ENCODE peak calls at places on chromosomes 5 and 9, in five cellular contexts. U is tibial artery; Q is A673; T is lung; M is CD8-positive, alpha-beta T cell. B is an unnamed sample. For H3K27me3 and H3K4me1, the result is how much of the 10 kb centered on the place peaks cover.

GRCh38 chr5:144139586-144139985 is 30.9 kb downstream of the YIPF5 start:
- DNase-seq in U (no peak), Q (peak), T (no peak), M (no peak), B (no peak)

GRCh38 chr9:33510264-33511183 is 13.5 kb upstream of the ANKRD18B start:
- DNase-seq in U (peak), Q (peak), T (peak), M (peak), B (peak)

GRCh38 chr9:97993000-97993399 is 9.9 kb downstream of the ANP32B start:
- DNase-seq in U (no peak), Q (no peak), T (no peak), M (no peak), B (no peak)

GRCh38 chr9:113622600-113623400 is 159.3 kb downstream of the RGS3 start:
- DNase-seq in U (peak), Q (peak), T (no peak), M (no peak), B (peak)

GRCh38 chr9:36149197-36149596 is 12.7 kb downstream of the GLIPR2 start:
- DNase-seq in U (peak), Q (no peak), T (no peak), M (no peak), B (no peak)

GRCh38 chr5:40409600-40409999 is 270.1 kb upstream of the PTGER4 start:
- DNase-seq in U (no peak), Q (no peak), T (no peak), M (peak), B (no peak)

GRCh38 chr5:1853531-1853930 is 29.2 kb downstream of the IRX4 start:
- DNase-seq in U (no peak), Q (no peak), T (no peak), M (no peak), B (no peak)

GRCh38 chr9:91727972-91728371 is 222.1 kb downstream of the ROR2 start:
- DNase-seq in U (no peak), Q (no peak), T (no peak), M (no peak), B (no peak)

GRCh38 chr5:180688326-180689070 is 39.1 kb upstream of the FLT4 start:
- DNase-seq in U (no peak), Q (no peak), T (no peak), M (no peak), B (no peak)

GRCh38 chr9:3903273-3903672 is 377.5 kb upstream of the RFX3 start:
- DNase-seq in U (no peak), Q (no peak), T (no peak), M (no peak), B (peak)
- TF ChIP-seq CTCF in U (no peak), Q (no peak), T (no peak), M (no peak), B (no peak)

DNA sequence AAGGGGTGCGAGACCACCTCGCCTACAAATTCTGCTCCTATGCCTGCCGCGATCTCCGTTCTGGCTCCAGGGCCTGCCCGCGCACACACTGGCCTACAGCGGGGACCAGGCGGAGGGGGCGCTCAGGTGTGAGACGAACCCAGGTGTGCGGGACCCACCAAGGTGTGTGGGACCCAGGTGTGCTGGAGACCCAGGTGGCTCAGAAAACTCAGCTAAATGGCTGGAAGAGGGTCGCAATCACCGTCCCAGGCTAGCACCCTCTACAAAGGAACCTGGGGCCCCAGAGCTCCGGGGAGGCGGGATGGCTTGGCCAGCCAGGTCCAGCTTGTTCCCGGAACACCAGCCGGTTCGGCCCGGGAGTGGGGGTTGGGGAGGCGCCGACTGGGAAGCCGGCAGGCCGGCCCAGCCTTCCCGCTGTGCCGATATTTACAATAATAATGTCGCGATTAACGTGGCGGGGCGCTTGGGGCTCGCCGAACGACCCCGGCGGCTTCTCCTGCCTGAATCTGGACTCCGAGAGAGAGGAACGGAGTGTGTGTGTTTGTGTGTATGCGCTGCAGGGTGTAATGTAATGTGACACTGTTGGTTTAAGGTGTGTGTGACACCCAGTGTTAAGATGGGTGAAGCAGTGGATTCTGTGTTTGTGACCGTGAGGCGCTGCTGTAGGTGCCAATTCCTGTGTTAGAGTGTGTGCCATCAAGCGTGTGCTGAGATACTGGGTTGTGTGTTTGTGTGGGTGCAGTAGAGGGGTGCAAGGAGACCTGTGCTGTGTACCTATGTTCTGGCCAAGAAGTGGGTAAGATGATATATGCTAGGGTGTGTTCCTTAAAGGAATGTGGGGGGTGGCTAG is 1.4 kb downstream of the PCDH1 start:
- DNase-seq in U (peak), Q (no peak), T (no peak), M (no peak), B (no peak)
- H3K27me3 ChIP-seq in U (under half), Q (half or more), T (under half), M (under half), B (under half)

GRCh38 chr9:131436865-131437271 is 43.0 kb downstream of the PRRC2B start:
- DNase-seq in U (no peak), Q (no peak), T (no peak), M (no peak), B (no peak)

GRCh38 chr9:131439224-131439623 is 45.3 kb downstream of the PRRC2B start:
- DNase-seq in U (no peak), Q (no peak), T (no peak), M (no peak), B (no peak)

GRCh38 chr9:131436386-131436785 is 42.5 kb downstream of the PRRC2B start:
- DNase-seq in U (peak), Q (no peak), T (no peak), M (no peak), B (no peak)

GRCh38 chr9:131441441-131441840 is 47.6 kb downstream of the PRRC2B start:
- DNase-seq in U (peak), Q (no peak), T (no peak), M (no peak), B (no peak)

DNA sequence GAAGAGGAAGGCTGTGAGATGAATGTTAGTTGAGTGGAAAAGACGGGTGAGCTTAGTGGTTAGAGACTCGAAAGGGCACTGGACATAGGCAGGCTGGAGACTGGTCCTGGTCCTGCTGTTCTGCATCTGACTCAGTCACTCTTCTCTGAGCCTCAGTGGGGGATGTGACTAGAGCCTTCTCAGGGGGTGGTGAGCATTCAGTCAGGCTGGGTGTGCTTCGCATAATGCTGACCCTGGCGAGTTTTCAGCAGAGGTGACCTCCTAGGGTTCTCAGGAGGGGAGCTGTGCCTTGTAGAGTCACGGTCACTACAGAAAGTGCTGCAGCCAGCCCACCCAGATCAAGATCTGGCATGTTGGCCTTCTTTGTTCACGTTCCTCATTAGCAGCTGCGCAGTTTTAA is 44.3 kb downstream of the PRRC2B start:
- DNase-seq in U (peak), Q (no peak), T (no peak), M (no peak), B (no peak)
- H3K4me1 ChIP-seq in U (under half), Q (under half), T (under half), M (under half), B (under half)

DNA sequence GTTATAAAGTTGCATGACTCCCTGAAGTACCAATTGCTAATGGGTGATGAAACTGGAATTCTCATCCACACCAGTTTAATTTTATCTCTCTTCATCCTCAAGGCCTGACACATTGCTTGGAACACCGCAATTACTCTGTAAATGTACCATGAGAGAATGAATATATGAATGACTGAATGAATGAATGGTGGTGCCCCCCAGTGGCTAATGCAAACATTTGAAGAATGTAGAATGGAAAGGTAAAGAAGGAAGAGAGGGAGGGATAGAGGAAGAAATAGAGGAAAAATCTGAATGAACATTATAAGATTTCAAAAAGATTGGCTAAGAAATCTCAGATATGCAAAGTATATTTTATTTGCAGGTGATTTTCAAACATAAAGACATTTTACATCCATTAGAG is 13.1 kb downstream of the PAPPA start:
- DNase-seq in U (no peak), Q (peak), T (no peak), M (no peak), B (no peak)
- TF ChIP-seq CTCF in U (peak), Q (peak), T (no peak), M (no peak), B (peak)

GRCh38 chr5:76715484-76715733 is 517 bp upstream of the F2R start:
- DNase-seq in U (no peak), Q (no peak), T (no peak), M (no peak), B (no peak)
- H3K27me3 ChIP-seq in U (under half), Q (under half), T (under half), M (under half), B (under half)

GRCh38 chr5:139747583-139748504 is 47.8 kb upstream of the PSD2 start:
- DNase-seq in U (peak), Q (no peak), T (no peak), M (peak), B (peak)

GRCh38 chr5:139748505-139748826 is 47.1 kb upstream of the PSD2 start:
- DNase-seq in U (no peak), Q (no peak), T (no peak), M (no peak), B (no peak)

GRCh38 chr5:139745121-139745799 is 50.3 kb upstream of the PSD2 start:
- DNase-seq in U (peak), Q (peak), T (peak), M (peak), B (no peak)

GRCh38 chr5:139745800-139746690 is 49.6 kb upstream of the PSD2 start:
- DNase-seq in U (peak), Q (peak), T (peak), M (peak), B (peak)

GRCh38 chr5:139746691-139747582 is 48.7 kb upstream of the PSD2 start:
- DNase-seq in U (peak), Q (peak), T (no peak), M (peak), B (peak)
- H3K4me1 ChIP-seq in U (under half), Q (under half), T (under half), M (under half), B (under half)

GRCh38 chr9:76219555-76220151 is 174.6 kb downstream of the RFK start:
- DNase-seq in U (no peak), Q (no peak), T (no peak), M (no peak), B (no peak)
- TF ChIP-seq CTCF in U (peak), Q (peak), T (no peak), M (no peak), B (no peak)